ENCODE peak calls at places on chromosome 10, in eight cellular contexts. E is fibroblast of lung, P is fibroblast of the aortic adventitia, D is NB4, R is AG10803, S is GM23338, C is heart left ventricle, F is HL-60. X is an unnamed sample.

GRCh38 chr10:49844775-49845561 is 82.8 kb upstream of the OGDHL start:
- DNase-seq in S (no peak), R (peak; percentile 28), E (peak; percentile 79), C (no peak), P (peak; percentile 51), D (no peak), F (no peak), X (no peak)

GRCh38 chr10:102410427-102411073 is 8.0 kb downstream of the PSD start:
- DNase-seq in F (no peak), P (no peak), C (no peak), E (peak; percentile 21), D (no peak), R (no peak), S (peak; percentile 80), X (no peak)

GRCh38 chr10:22620140-22620857 is 94.1 kb downstream of the PIP4K2A start:
- DNase-seq in F (no peak), P (peak; percentile 99), C (peak; percentile 83), E (peak; percentile 99), D (no peak), S (no peak), R (peak; percentile 94), X (no peak)

GRCh38 chr10:59300386-59300785 is 62.0 kb downstream of the FAM13C start:
- DNase-seq in C (no peak), S (no peak), D (no peak), E (no peak), R (no peak), F (no peak), P (no peak), X (no peak)

GRCh38 chr10:94038024-94038423 is 44.3 kb downstream of the PLCE1 start:
- DNase-seq in E (peak; percentile 12), R (peak; percentile 54), D (no peak), F (no peak), P (peak; percentile 43), C (no peak), S (peak; percentile 35), X (no peak)

GRCh38 chr10:29081971-29082699 is 206.7 kb upstream of the LYZL1 start:
- DNase-seq in P (no peak), S (no peak), E (no peak), C (no peak), F (no peak), R (no peak), D (no peak), X (no peak)

GRCh38 chr10:78925800-78926319 is 142.9 kb upstream of the ZMIZ1 start:
- DNase-seq in S (no peak), D (peak; percentile 83), F (no peak), E (peak; percentile 96), R (peak; percentile 94), C (peak; percentile 5), P (peak; percentile 98), X (no peak)

GRCh38 chr10:48251525-48252353 is 22.8 kb downstream of the FRMPD2 start:
- DNase-seq in R (no peak), S (peak; percentile 22), E (no peak), C (no peak), D (no peak), F (no peak), P (no peak), X (peak; percentile 91)

GRCh38 chr10:93235686-93236085 is 162.0 kb downstream of the CYP26A1 start:
- DNase-seq in E (peak; percentile 12), F (no peak), P (peak; percentile 67), R (peak; percentile 80), D (no peak), C (peak; percentile 33), S (no peak), X (no peak)

GRCh38 chr10:122029503-122030199 is 40.7 kb downstream of the TACC2 start:
- DNase-seq in E (no peak), S (no peak), C (peak; percentile 70), P (no peak), F (no peak), R (peak; percentile 28), D (no peak), X (no peak)

GRCh38 chr10:79438021-79438698 is 7.3 kb downstream of the ZCCHC24 start:
- DNase-seq in P (no peak), D (peak; percentile 50), C (no peak), F (no peak), R (no peak), S (no peak), E (peak; percentile 18), X (no peak)

GRCh38 chr10:127996586-127996985 is 89.7 kb downstream of the PTPRE start:
- DNase-seq in S (no peak), D (no peak), E (peak; percentile 24), P (peak; percentile 18), F (no peak), R (peak; percentile 76), C (peak; percentile 79), X (no peak)

GRCh38 chr10:78894089-78894840 is 174.5 kb upstream of the ZMIZ1 start:
- DNase-seq in E (no peak), D (no peak), R (no peak), S (no peak), P (no peak), C (no peak), F (no peak), X (peak; percentile 90)

GRCh38 chr10:69335063-69335587 is 56.8 kb downstream of the HK1 start:
- DNase-seq in E (peak; percentile 80), P (peak; percentile 44), F (peak; percentile 64), S (no peak), R (no peak), C (peak; percentile 85), D (peak; percentile 60), X (no peak)

GRCh38 chr10:77565590-77566023 is 72.0 kb downstream of the KCNMA1 start:
- DNase-seq in C (no peak), P (no peak), E (no peak), R (no peak), D (no peak), F (no peak), S (peak; percentile 28), X (no peak)

GRCh38 chr10:131978366-131978765 is 3.4 kb downstream of the BNIP3 start:
- DNase-seq in C (no peak), R (no peak), F (no peak), P (no peak), E (no peak), D (no peak), S (no peak), X (no peak)

GRCh38 chr10:129525408-129525807 is 58.4 kb downstream of the MGMT start:
- DNase-seq in D (no peak), S (no peak), P (peak; percentile 85), C (no peak), F (no peak), R (peak; percentile 79), E (no peak), X (no peak)

GRCh38 chr10:98246911-98247820 is 20.8 kb downstream of the LOXL4 start:
- DNase-seq in E (peak; percentile 56), D (no peak), P (no peak), S (no peak), C (no peak), F (no peak), R (peak; percentile 87), X (no peak)

GRCh38 chr10:103692421-103693069 is 162.8 kb downstream of the SH3PXD2A start:
- DNase-seq in E (no peak), D (no peak), R (no peak), P (no peak), S (peak; percentile 70), F (no peak), C (no peak), X (no peak)

GRCh38 chr10:12068467-12069269 is at the start of gene DHTKD1:
- DNase-seq in D (peak; percentile 97), C (peak; percentile 99), S (peak; percentile 99), E (peak; percentile 95), R (peak; percentile 97), F (peak; percentile 78), P (peak; percentile 93), X (peak; percentile 100)

GRCh38 chr10:44888861-44889260 is 22.3 kb upstream of the TMEM72 start:
- DNase-seq in S (no peak), E (no peak), C (no peak), F (no peak), R (no peak), D (no peak), P (no peak), X (no peak)

DNA sequence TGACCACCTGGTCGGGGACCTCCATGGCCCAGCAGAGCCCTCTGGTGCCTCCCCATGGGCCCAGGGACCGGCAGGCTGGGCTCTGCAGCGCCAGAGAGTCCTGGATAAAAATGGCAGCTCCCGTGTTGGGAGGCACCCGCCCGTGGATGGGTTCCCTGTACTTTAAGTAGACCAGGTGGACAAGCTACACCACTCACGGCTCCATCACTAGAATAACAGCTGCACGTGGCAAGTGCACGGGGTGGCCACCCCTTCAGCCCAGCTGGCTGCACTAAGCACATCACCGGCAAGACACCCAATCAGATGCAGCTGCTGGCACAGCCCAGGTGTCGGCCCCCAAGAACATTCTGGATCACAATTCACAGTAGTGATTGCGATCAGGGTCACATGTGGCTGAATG is 69.8 kb downstream of the DIP2C start:
- DNase-seq in P (no peak), F (no peak), E (no peak), S (no peak), R (no peak), D (no peak), C (peak; percentile 27), X (no peak)
- H3K4me3 ChIP-seq in P (no peak overlapping the region), F (no peak overlapping the region), E (no peak overlapping the region), S (no peak overlapping the region), R (no peak overlapping the region), D (no peak overlapping the region), C (no peak overlapping the region), X (no peak overlapping the region)

GRCh38 chr10:14889318-14889717 is 10.7 kb downstream of the SUV39H2 start:
- DNase-seq in C (no peak), R (peak; percentile 3), F (no peak), E (peak; percentile 32), D (peak; percentile 9), P (peak; percentile 21), S (peak; percentile 58), X (no peak)
- TF ChIP-seq CTCF in C (peak; percentile 9), R (peak; percentile 39), F (no peak), E (peak; percentile 30), D (no peak), P (peak; percentile 41), S (peak; percentile 64), X (no peak)

DNA sequence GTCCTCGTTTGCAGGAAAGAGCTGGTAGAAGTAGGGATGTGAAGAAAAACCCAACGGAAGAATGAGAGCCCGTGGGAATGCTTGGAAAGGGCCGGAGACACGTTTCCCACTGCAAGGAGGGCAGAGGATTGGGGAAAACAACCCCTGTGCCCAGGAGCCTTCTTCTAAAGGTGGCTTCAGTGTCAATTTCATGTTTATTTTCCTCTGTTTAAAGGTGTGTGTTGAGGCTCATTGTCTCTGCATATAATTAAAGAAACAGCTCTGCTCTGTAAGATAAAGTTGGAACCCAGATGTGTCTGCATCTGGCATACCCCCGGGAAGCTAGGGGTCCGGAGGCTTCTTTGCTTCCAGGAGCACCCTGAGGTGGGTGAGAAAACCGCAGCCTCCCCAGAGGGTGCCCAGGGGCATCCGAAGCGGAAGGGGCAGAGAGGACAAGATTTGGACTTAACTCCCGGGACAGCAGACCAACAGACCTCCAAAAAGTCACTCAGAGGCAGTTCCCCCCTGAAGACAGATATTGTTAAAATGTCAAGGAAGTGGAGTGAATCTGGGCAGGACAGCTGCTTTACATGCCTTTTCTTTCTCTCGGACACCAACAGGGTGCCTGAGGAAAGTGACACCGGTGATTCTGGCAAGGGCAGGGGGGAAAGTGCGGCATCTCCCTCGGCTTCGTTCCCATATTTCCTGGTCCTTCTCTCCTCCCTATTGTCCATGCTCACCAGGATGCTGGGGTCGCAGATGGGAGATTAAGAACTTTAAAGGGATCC is 8.6 kb upstream of the GATA3 start:
- DNase-seq in S (peak; percentile 31), F (no peak), D (no peak), R (no peak), E (no peak), P (no peak), C (no peak), X (no peak)
- H3K4me3 ChIP-seq in S (peak overlapping the region; percentile 56), F (no peak overlapping the region), D (no peak overlapping the region), R (no peak overlapping the region), E (no peak overlapping the region), P (no peak overlapping the region), C (no peak overlapping the region), X (peak overlapping the region; percentile 32)

GRCh38 chr10:71569775-71570588 is 149.6 kb downstream of the C10orf105 start:
- DNase-seq in F (peak; percentile 47), P (peak; percentile 54), E (peak; percentile 47), S (peak; percentile 90), D (peak; percentile 73), R (peak; percentile 34), C (peak; percentile 51), X (peak; percentile 94)
- TF ChIP-seq CTCF in F (peak; percentile 69), P (peak; percentile 84), E (peak; percentile 80), S (peak; percentile 84), D (peak; percentile 94), R (peak; percentile 88), C (peak; percentile 88), X (peak; percentile 87)

X was measured in esophagus muscularis mucosa.